ENCODE peak calls at places on chromosomes 13 and 19, in nine cellular contexts. X is mesendoderm; A is small intestine; Y is astrocyte of the hippocampus; S is AG10803; O is mucosa of descending colon; T is putamen; E is naive thymus-derived CD8-positive, alpha-beta T cell; M is psoas muscle. F is an unnamed sample.

GRCh38 chr13:47288546-47288945 is 391.7 kb upstream of the HTR2A start:
- DNase-seq in Y (peak; percentile 87), E (no peak), X (no peak), S (peak; percentile 22), T (no peak), O (no peak), A (no peak), M (no peak), F (no peak)

GRCh38 chr19:2288010-2288742 is 6.2 kb upstream of the PEAK3 start:
- DNase-seq in M (no peak), X (no peak), A (no peak), S (no peak), T (no peak), O (no peak), E (no peak), Y (no peak), F (no peak)

GRCh38 chr19:23957660-23958281 is 43.1 kb downstream of the ZNF726 start:
- DNase-seq in A (peak; percentile 1), O (no peak), M (no peak), E (no peak), X (no peak), S (peak; percentile 55), T (no peak), Y (peak; percentile 73), F (no peak)

GRCh38 chr13:67225252-67226159 is 4.6 kb downstream of the PCDH9 start:
- DNase-seq in O (no peak), A (no peak), E (no peak), T (no peak), Y (no peak), M (peak; percentile 10), X (no peak), S (no peak), F (no peak)

GRCh38 chr13:114020750-114021463 is 47.0 kb upstream of the C13orf46 start:
- DNase-seq in M (no peak), E (no peak), A (no peak), S (no peak), T (no peak), X (no peak), O (no peak), Y (no peak), F (no peak)

GRCh38 chr19:44846455-44847143 is 502 bp downstream of the NECTIN2 start:
- DNase-seq in S (peak; percentile 39), E (no peak), A (no peak), O (peak; percentile 70), T (no peak), X (peak; percentile 98), M (peak; percentile 66), Y (peak; percentile 82), F (no peak)

GRCh38 chr19:47479701-47480503 is 4.1 kb downstream of the KPTN start:
- DNase-seq in S (no peak), X (peak; percentile 83), O (no peak), T (no peak), A (peak; percentile 16), M (peak; percentile 57), E (no peak), Y (peak; percentile 32), F (no peak)

GRCh38 chr19:17021793-17022590 is 4.6 kb downstream of the CPAMD8 start:
- DNase-seq in Y (no peak), M (no peak), O (no peak), T (no peak), X (peak; percentile 17), E (no peak), A (no peak), S (peak; percentile 12), F (no peak)

GRCh38 chr19:17831419-17831888 is 10.1 kb upstream of the INSL3 start:
- DNase-seq in Y (no peak), A (no peak), S (no peak), E (no peak), T (no peak), O (peak; percentile 40), X (no peak), M (no peak), F (no peak)

GRCh38 chr19:40054632-40055031 is 1.4 kb downstream of the ZNF780B start:
- DNase-seq in S (no peak), A (no peak), Y (no peak), E (no peak), O (no peak), T (no peak), X (no peak), M (no peak), F (no peak)

GRCh38 chr19:30386551-30387143 is 14.5 kb downstream of the ZNF536 start:
- DNase-seq in Y (no peak), M (no peak), T (no peak), E (no peak), A (no peak), X (no peak), S (no peak), O (no peak), F (no peak)

GRCh38 chr19:2208975-2209374 is 27.2 kb downstream of the PLEKHJ1 start:
- DNase-seq in T (no peak), A (no peak), X (no peak), S (no peak), Y (no peak), O (no peak), M (no peak), E (no peak), F (no peak)

GRCh38 chr13:77040076-77040475 is 13.1 kb upstream of the FBXL3 start:
- DNase-seq in T (no peak), O (no peak), X (no peak), A (no peak), E (no peak), Y (no peak), S (no peak), M (no peak), F (no peak)

GRCh38 chr13:111664696-111665095 is 344.3 kb downstream of the TEX29 start:
- DNase-seq in Y (no peak), A (no peak), O (no peak), E (no peak), T (no peak), M (no peak), S (no peak), X (no peak), F (no peak)